ENCODE peak calls at places on chromosome 15, in seven cellular contexts. One of them, this sample, is unnamed.

GRCh38 chr15:74787251-74788041 is 5.6 kb downstream of the CSK start:
- DNase-seq in activated naive CD4-positive, alpha-beta T cell: peak; percentile 75
- DNase-seq in lower lobe of right lung: peak; percentile 89
- DNase-seq in astrocyte: peak; percentile 65
- DNase-seq in breast epithelium: peak; percentile 62
- DNase-seq in left ventricle myocardium inferior: peak; percentile 57
- DNase-seq in amniotic epithelial cell: peak; percentile 85
- DNase-seq in this sample: peak; percentile 67

GRCh38 chr15:80694624-80695098 is 449 bp upstream of the ABHD17C start:
- DNase-seq in breast epithelium: no peak
- DNase-seq in amniotic epithelial cell: peak; percentile 14
- DNase-seq in activated naive CD4-positive, alpha-beta T cell: no peak
- DNase-seq in left ventricle myocardium inferior: peak; percentile 33
- DNase-seq in astrocyte: peak; percentile 36
- DNase-seq in lower lobe of right lung: peak; percentile 53
- DNase-seq in this sample: peak; percentile 33

GRCh38 chr15:62896969-62897486 is 145.5 kb upstream of the TPM1 start:
- DNase-seq in astrocyte: peak; percentile 99
- DNase-seq in lower lobe of right lung: peak; percentile 78
- DNase-seq in breast epithelium: peak; percentile 95
- DNase-seq in amniotic epithelial cell: peak; percentile 98
- DNase-seq in left ventricle myocardium inferior: peak; percentile 89
- DNase-seq in activated naive CD4-positive, alpha-beta T cell: no peak
- DNase-seq in this sample: peak; percentile 92

GRCh38 chr15:98896802-98897732 is 110.5 kb downstream of the PGPEP1L start:
- DNase-seq in lower lobe of right lung: no peak
- DNase-seq in left ventricle myocardium inferior: no peak
- DNase-seq in breast epithelium: no peak
- DNase-seq in amniotic epithelial cell: peak; percentile 100
- DNase-seq in astrocyte: peak; percentile 100
- DNase-seq in activated naive CD4-positive, alpha-beta T cell: no peak
- DNase-seq in this sample: no peak

GRCh38 chr15:62928242-62928995 is 114.1 kb upstream of the TPM1 start:
- DNase-seq in astrocyte: peak; percentile 100
- DNase-seq in amniotic epithelial cell: peak; percentile 95
- DNase-seq in lower lobe of right lung: no peak
- DNase-seq in breast epithelium: no peak
- DNase-seq in activated naive CD4-positive, alpha-beta T cell: no peak
- DNase-seq in left ventricle myocardium inferior: no peak
- DNase-seq in this sample: peak; percentile 61

GRCh38 chr15:81373996-81374395 is at the start of gene TMC3:
- DNase-seq in astrocyte: peak; percentile 77
- DNase-seq in breast epithelium: no peak
- DNase-seq in left ventricle myocardium inferior: no peak
- DNase-seq in amniotic epithelial cell: no peak
- DNase-seq in activated naive CD4-positive, alpha-beta T cell: no peak
- DNase-seq in lower lobe of right lung: no peak
- DNase-seq in this sample: no peak

GRCh38 chr15:100468265-100468664 is 60.5 kb downstream of the CERS3 start:
- DNase-seq in activated naive CD4-positive, alpha-beta T cell: no peak
- DNase-seq in amniotic epithelial cell: peak; percentile 1
- DNase-seq in astrocyte: peak; percentile 20
- DNase-seq in left ventricle myocardium inferior: peak; percentile 17
- DNase-seq in breast epithelium: no peak
- DNase-seq in lower lobe of right lung: no peak
- DNase-seq in this sample: peak; percentile 30

GRCh38 chr15:36557364-36557763 is 22.1 kb upstream of the CDIN1 start:
- DNase-seq in activated naive CD4-positive, alpha-beta T cell: no peak
- DNase-seq in lower lobe of right lung: no peak
- DNase-seq in left ventricle myocardium inferior: no peak
- DNase-seq in amniotic epithelial cell: no peak
- DNase-seq in breast epithelium: no peak
- DNase-seq in astrocyte: no peak
- DNase-seq in this sample: no peak

GRCh38 chr15:59456114-59456513 is 18.1 kb downstream of the FAM81A start:
- DNase-seq in lower lobe of right lung: peak; percentile 54
- DNase-seq in amniotic epithelial cell: no peak
- DNase-seq in activated naive CD4-positive, alpha-beta T cell: no peak
- DNase-seq in left ventricle myocardium inferior: no peak
- DNase-seq in breast epithelium: peak; percentile 66
- DNase-seq in astrocyte: no peak
- DNase-seq in this sample: no peak

GRCh38 chr15:33277689-33278088 is 33.1 kb upstream of the RYR3 start:
- DNase-seq in astrocyte: no peak
- DNase-seq in left ventricle myocardium inferior: no peak
- DNase-seq in lower lobe of right lung: no peak
- DNase-seq in amniotic epithelial cell: no peak
- DNase-seq in activated naive CD4-positive, alpha-beta T cell: no peak
- DNase-seq in breast epithelium: no peak
- DNase-seq in this sample: no peak

GRCh38 chr15:64158363-64159134 is 4.3 kb downstream of the PPIB start:
- DNase-seq in breast epithelium: no peak
- DNase-seq in left ventricle myocardium inferior: no peak
- DNase-seq in activated naive CD4-positive, alpha-beta T cell: no peak
- DNase-seq in astrocyte: no peak
- DNase-seq in amniotic epithelial cell: no peak
- DNase-seq in lower lobe of right lung: no peak
- DNase-seq in this sample: peak; percentile 47

GRCh38 chr15:35293353-35294130 is 208.4 kb upstream of the NANOGP8 start:
- DNase-seq in amniotic epithelial cell: peak; percentile 80
- DNase-seq in left ventricle myocardium inferior: no peak
- DNase-seq in activated naive CD4-positive, alpha-beta T cell: no peak
- DNase-seq in breast epithelium: no peak
- DNase-seq in lower lobe of right lung: no peak
- DNase-seq in astrocyte: peak; percentile 93
- DNase-seq in this sample: no peak

GRCh38 chr15:29942548-29942947 is 120.3 kb upstream of the TJP1 start:
- DNase-seq in astrocyte: no peak
- DNase-seq in lower lobe of right lung: no peak
- DNase-seq in breast epithelium: no peak
- DNase-seq in amniotic epithelial cell: peak; percentile 25
- DNase-seq in left ventricle myocardium inferior: no peak
- DNase-seq in activated naive CD4-positive, alpha-beta T cell: no peak
- DNase-seq in this sample: no peak

GRCh38 chr15:85583404-85584390 is 203.3 kb downstream of the AKAP13 start:
- DNase-seq in amniotic epithelial cell: peak; percentile 81
- DNase-seq in astrocyte: peak; percentile 63
- DNase-seq in lower lobe of right lung: peak; percentile 72
- DNase-seq in activated naive CD4-positive, alpha-beta T cell: no peak
- DNase-seq in left ventricle myocardium inferior: peak; percentile 38
- DNase-seq in breast epithelium: no peak
- DNase-seq in this sample: peak; percentile 70

GRCh38 chr15:96347181-96348111 is 16.9 kb downstream of the NR2F2 start:
- DNase-seq in breast epithelium: no peak
- DNase-seq in astrocyte: no peak
- DNase-seq in lower lobe of right lung: no peak
- DNase-seq in activated naive CD4-positive, alpha-beta T cell: no peak
- DNase-seq in left ventricle myocardium inferior: peak; percentile 43
- DNase-seq in amniotic epithelial cell: no peak
- DNase-seq in this sample: peak; percentile 73

GRCh38 chr15:91224750-91225380 is 124.8 kb downstream of the SV2B start:
- DNase-seq in astrocyte: peak; percentile 2
- DNase-seq in amniotic epithelial cell: peak; percentile 6
- DNase-seq in breast epithelium: no peak
- DNase-seq in activated naive CD4-positive, alpha-beta T cell: no peak
- DNase-seq in left ventricle myocardium inferior: no peak
- DNase-seq in lower lobe of right lung: no peak
- DNase-seq in this sample: no peak

GRCh38 chr15:87322845-87323244 is 933.7 kb downstream of the NTRK3 start:
- DNase-seq in left ventricle myocardium inferior: no peak
- DNase-seq in breast epithelium: no peak
- DNase-seq in lower lobe of right lung: no peak
- DNase-seq in activated naive CD4-positive, alpha-beta T cell: no peak
- DNase-seq in amniotic epithelial cell: no peak
- DNase-seq in astrocyte: no peak
- DNase-seq in this sample: no peak

GRCh38 chr15:95448531-95449210 is 881.8 kb upstream of the NR2F2 start:
- DNase-seq in left ventricle myocardium inferior: no peak
- DNase-seq in breast epithelium: no peak
- DNase-seq in amniotic epithelial cell: no peak
- DNase-seq in astrocyte: peak; percentile 34
- DNase-seq in activated naive CD4-positive, alpha-beta T cell: no peak
- DNase-seq in lower lobe of right lung: no peak
- DNase-seq in this sample: no peak

GRCh38 chr15:98712845-98713584 is 64.7 kb downstream of the IGF1R start:
- DNase-seq in amniotic epithelial cell: no peak
- DNase-seq in left ventricle myocardium inferior: no peak
- DNase-seq in activated naive CD4-positive, alpha-beta T cell: no peak
- DNase-seq in lower lobe of right lung: no peak
- DNase-seq in breast epithelium: no peak
- DNase-seq in astrocyte: no peak
- DNase-seq in this sample: no peak

GRCh38 chr15:61411941-61412510 is 182.9 kb upstream of the RORA start:
- DNase-seq in astrocyte: no peak
- DNase-seq in left ventricle myocardium inferior: no peak
- DNase-seq in amniotic epithelial cell: no peak
- DNase-seq in activated naive CD4-positive, alpha-beta T cell: no peak
- DNase-seq in breast epithelium: no peak
- DNase-seq in lower lobe of right lung: no peak
- DNase-seq in this sample: no peak

GRCh38 chr15:39833515-39833981 is 50.9 kb upstream of the FSIP1 start:
- DNase-seq in activated naive CD4-positive, alpha-beta T cell: no peak
- DNase-seq in amniotic epithelial cell: peak; percentile 47
- DNase-seq in lower lobe of right lung: no peak
- DNase-seq in left ventricle myocardium inferior: no peak
- DNase-seq in breast epithelium: no peak
- DNase-seq in astrocyte: peak; percentile 73
- DNase-seq in this sample: no peak

GRCh38 chr15:39438795-39439577 is 141.9 kb upstream of the THBS1 start:
- DNase-seq in lower lobe of right lung: peak; percentile 46
- DNase-seq in amniotic epithelial cell: peak; percentile 90
- DNase-seq in breast epithelium: no peak
- DNase-seq in left ventricle myocardium inferior: no peak
- DNase-seq in astrocyte: peak; percentile 39
- DNase-seq in activated naive CD4-positive, alpha-beta T cell: no peak
- DNase-seq in this sample: no peak

GRCh38 chr15:43085921-43086320 is 19.9 kb downstream of the UBR1 start:
- DNase-seq in left ventricle myocardium inferior: no peak
- DNase-seq in breast epithelium: no peak
- DNase-seq in amniotic epithelial cell: no peak
- DNase-seq in astrocyte: peak; percentile 21
- DNase-seq in activated naive CD4-positive, alpha-beta T cell: no peak
- DNase-seq in lower lobe of right lung: no peak
- DNase-seq in this sample: no peak

This sample was measured in left cardiac atrium.